ENCODE peak calls at places on chromosomes 11 and 22, in four cellular contexts. One of them, this sample, is unnamed.

GRCh38 chr11:24373516-24373915 is 123.3 kb upstream of the LUZP2 start:
- DNase-seq in K562: no peak
- DNase-seq in H1: no peak
- DNase-seq in HepG2: no peak
- DNase-seq in this sample: no peak

GRCh38 chr22:24875862-24876506 is 70.0 kb downstream of the SGSM1 start:
- DNase-seq in H1: peak; percentile 80
- DNase-seq in K562: peak; percentile 18
- DNase-seq in HepG2: no peak
- DNase-seq in this sample: peak; percentile 29

GRCh38 chr11:80841716-80842115 is 1400.9 kb upstream of the TENM4 start:
- DNase-seq in H1: no peak
- DNase-seq in K562: no peak
- DNase-seq in HepG2: no peak
- DNase-seq in this sample: no peak

GRCh38 chr11:46367244-46367915 is 14.1 kb upstream of the MDK start:
- DNase-seq in K562: peak; percentile 63
- DNase-seq in HepG2: peak; percentile 25
- DNase-seq in H1: peak; percentile 95
- DNase-seq in this sample: peak; percentile 43

GRCh38 chr11:111047376-111047775 is 198.1 kb upstream of the POU2AF2 start:
- DNase-seq in HepG2: no peak
- DNase-seq in K562: no peak
- DNase-seq in H1: peak; percentile 52
- DNase-seq in this sample: no peak

GRCh38 chr11:27317751-27318150 is 45.3 kb downstream of the CCDC34 start:
- DNase-seq in K562: peak; percentile 28
- DNase-seq in HepG2: no peak
- DNase-seq in H1: no peak
- DNase-seq in this sample: no peak

GRCh38 chr11:76803023-76803422 is 19.9 kb downstream of the TSKU start:
- DNase-seq in K562: no peak
- DNase-seq in H1: no peak
- DNase-seq in HepG2: no peak
- DNase-seq in this sample: no peak

GRCh38 chr11:45657496-45658260 is 7.7 kb downstream of the CHST1 start:
- DNase-seq in K562: no peak
- DNase-seq in H1: no peak
- DNase-seq in HepG2: no peak
- DNase-seq in this sample: no peak

GRCh38 chr11:111565111-111565720 is 24.7 kb downstream of the LAYN start:
- DNase-seq in H1: peak; percentile 72
- DNase-seq in HepG2: peak; percentile 39
- DNase-seq in K562: peak; percentile 62
- DNase-seq in this sample: peak; percentile 77

GRCh38 chr11:2445948-2446551 is 1.2 kb downstream of the KCNQ1 start:
- DNase-seq in HepG2: no peak
- DNase-seq in K562: no peak
- DNase-seq in H1: no peak
- DNase-seq in this sample: no peak

GRCh38 chr11:44950036-44950624 is 553 bp downstream of the TP53I11 start:
- DNase-seq in K562: no peak
- DNase-seq in HepG2: no peak
- DNase-seq in H1: peak; percentile 85
- DNase-seq in this sample: peak; percentile 26

GRCh38 chr11:65887723-65888162 is 528 bp downstream of the FIBP start:
- DNase-seq in K562: no peak
- DNase-seq in H1: no peak
- DNase-seq in HepG2: no peak
- DNase-seq in this sample: no peak

GRCh38 chr22:45423524-45423923 is 10.0 kb downstream of the RIBC2 start:
- DNase-seq in HepG2: no peak
- DNase-seq in H1: peak; percentile 10
- DNase-seq in K562: no peak
- DNase-seq in this sample: no peak
- TF ChIP-seq EZH2 in HepG2: no peak
- TF ChIP-seq EZH2 in H1: no peak
- TF ChIP-seq EZH2 in K562: no peak
- TF ChIP-seq EZH2 in this sample: no peak

GRCh38 chr11:14977481-14977880 is 5.3 kb upstream of the CALCA start:
- DNase-seq in K562: no peak
- DNase-seq in HepG2: no peak
- DNase-seq in H1: no peak
- DNase-seq in this sample: no peak

GRCh38 chr11:14972581-14973490 is 685 bp upstream of the CALCA start:
- DNase-seq in H1: no peak
- DNase-seq in HepG2: no peak
- DNase-seq in K562: no peak
- DNase-seq in this sample: no peak

GRCh38 chr11:14974021-14974698 is 2.0 kb upstream of the CALCA start:
- DNase-seq in K562: no peak
- DNase-seq in H1: peak; percentile 68
- DNase-seq in HepG2: no peak
- DNase-seq in this sample: peak; percentile 10

GRCh38 chr11:14973621-14974020 is 1.5 kb upstream of the CALCA start:
- DNase-seq in K562: no peak
- DNase-seq in H1: peak; percentile 63
- DNase-seq in HepG2: no peak
- DNase-seq in this sample: no peak

DNA sequence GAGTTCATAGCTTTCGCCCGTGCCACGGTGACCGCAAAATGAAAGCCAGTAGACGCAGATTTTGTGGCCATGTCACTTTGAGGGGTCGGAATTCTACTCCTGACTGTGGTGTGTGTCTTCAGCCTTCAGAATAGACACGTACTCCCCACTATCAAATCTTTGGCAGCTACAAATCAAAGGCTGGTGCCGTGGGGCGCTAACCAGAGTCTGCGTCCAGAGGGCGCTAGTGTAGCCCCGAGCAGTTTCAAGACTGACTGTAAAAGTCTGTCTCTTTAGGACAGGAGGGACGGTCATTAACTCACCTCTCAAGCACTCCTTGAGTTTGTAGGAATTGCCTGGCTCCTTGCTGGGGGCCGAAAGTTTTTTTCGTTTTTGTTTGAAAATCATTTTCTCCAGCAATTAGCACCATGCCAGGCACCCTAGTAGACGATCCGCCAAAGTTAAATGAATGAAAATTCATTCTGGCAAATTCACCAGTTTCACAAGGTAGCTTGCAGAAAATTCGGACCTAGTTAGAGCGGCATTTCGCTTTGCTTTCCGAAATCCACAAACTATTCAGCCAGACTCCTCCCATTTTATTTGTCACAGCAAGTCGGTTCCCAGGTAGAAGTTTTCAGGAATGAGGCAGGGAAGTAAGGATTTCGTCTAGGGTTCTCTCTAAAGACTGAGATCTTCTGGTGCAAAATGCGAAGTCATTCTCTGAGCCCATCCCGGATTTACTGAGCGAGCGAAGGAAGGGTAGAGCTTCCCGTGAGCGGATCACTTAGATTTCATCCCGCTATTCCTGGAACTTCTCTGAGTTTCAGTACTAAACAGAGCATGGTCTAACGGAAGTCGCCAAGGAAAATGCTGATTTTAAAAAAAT is 2.8 kb upstream of the CALCA start:
- DNase-seq in H1: peak; percentile 85
- DNase-seq in HepG2: peak; percentile 16
- DNase-seq in K562: peak; percentile 54
- DNase-seq in this sample: peak; percentile 52
- TF ChIP-seq CTCF in H1: peak; percentile 81
- TF ChIP-seq CTCF in HepG2: peak; percentile 70
- TF ChIP-seq CTCF in K562: peak; percentile 84
- TF ChIP-seq CTCF in this sample: peak; percentile 62

DNA sequence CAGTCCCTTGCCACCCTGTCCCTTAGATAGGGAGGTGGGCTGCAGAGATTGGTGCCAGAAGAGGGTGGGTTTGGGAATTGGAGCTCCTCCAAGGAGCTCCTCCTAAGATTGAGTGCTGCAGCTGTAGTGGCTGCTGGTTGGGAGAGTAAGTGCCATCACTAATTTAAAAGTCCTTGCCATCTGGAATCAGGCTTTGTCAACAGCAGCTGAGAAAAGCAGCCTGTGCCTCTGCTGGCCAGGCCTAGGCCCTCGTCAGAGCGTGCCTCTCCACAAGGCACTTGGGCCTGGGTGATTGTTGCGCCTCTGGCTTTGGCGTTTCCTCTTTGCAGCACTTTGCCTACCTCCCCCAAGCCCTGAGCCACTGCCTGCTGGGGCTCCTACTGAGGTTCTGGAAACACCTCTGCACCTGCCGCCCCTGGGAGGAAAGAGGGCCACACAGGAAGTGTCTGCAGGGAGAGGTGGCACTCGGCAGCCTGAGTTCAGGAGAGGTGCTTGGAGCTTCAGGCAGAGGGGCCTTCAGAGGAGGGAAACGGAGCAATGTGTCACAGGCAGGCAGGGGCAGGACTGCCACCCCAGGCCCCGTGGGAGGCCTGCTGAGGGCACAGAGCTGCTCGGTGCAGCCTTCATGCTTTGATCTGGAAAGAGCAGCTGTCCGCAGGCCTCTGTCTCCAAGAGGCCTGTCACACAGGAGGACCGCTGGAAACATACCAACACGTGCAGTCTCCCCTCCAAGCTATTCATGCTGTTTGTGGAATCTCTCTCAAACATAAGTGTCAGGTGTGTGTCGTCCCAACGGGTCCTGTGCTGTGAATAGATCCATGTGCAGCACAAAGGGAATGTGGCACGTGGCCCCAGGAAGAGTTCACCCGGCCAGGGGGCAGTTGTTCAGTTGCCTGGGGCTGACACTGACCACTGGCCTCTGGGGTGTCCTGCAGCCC is 61.6 kb upstream of the EMID1 start:
- DNase-seq in H1: peak; percentile 45
- DNase-seq in HepG2: no peak
- DNase-seq in K562: no peak
- DNase-seq in this sample: no peak
- TF ChIP-seq JUN in H1: no peak
- TF ChIP-seq JUN in HepG2: no peak
- TF ChIP-seq JUN in K562: no peak
- TF ChIP-seq JUN in this sample: no peak

DNA sequence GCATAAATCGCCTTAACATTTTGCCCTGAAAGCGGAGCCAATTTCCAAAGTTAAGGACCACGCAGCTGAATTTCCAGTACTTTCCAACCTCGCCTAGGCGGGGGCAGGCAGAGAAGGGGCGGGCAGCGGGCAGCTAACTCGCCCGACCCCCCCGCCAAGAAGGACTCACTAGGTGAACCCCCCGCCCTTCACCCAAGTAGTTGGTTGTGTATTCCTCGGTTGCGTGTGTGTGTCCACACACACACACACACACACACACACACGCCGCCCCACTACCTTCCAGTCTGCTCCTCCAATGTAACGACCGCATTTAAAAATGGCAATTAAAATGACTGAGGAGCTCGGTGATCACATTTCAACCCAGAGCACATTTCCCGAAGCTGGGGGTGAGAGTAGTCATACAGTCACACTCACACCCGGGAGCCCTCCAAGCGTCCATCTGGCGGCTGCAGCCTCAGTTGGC is 1.4 kb downstream of the TENM4 start:
- DNase-seq in K562: no peak
- DNase-seq in H1: no peak
- DNase-seq in HepG2: no peak
- DNase-seq in this sample: no peak
- TF ChIP-seq EZH2 in K562: no peak
- TF ChIP-seq EZH2 in H1: no peak
- TF ChIP-seq EZH2 in HepG2: peak; percentile 82
- TF ChIP-seq EZH2 in this sample: no peak

DNA sequence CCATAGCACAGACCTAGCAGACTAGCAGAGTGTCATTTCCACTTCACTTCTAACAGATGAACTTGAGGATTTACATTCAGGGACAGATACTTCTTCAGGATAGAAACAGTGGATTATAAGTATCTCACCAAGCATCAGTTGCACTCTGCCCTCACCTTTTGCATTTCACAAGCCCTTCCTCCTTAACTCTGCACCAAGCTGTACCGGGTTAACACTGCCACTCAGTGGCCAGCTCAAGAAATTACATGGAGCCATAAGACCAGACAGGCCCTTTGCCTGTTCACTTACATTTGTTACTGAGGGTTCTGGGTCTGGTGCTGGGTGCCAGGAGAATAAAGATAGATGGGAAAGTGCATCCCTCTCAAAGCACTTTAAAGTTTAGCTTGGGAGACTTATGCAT is 309.8 kb downstream of the SHANK2 start:
- DNase-seq in K562: peak; percentile 25
- DNase-seq in HepG2: peak; percentile 10
- DNase-seq in H1: peak; percentile 66
- DNase-seq in this sample: no peak
- TF ChIP-seq CTCF in K562: peak; percentile 50
- TF ChIP-seq CTCF in HepG2: peak; percentile 42
- TF ChIP-seq CTCF in H1: peak; percentile 47
- TF ChIP-seq CTCF in this sample: peak; percentile 31

DNA sequence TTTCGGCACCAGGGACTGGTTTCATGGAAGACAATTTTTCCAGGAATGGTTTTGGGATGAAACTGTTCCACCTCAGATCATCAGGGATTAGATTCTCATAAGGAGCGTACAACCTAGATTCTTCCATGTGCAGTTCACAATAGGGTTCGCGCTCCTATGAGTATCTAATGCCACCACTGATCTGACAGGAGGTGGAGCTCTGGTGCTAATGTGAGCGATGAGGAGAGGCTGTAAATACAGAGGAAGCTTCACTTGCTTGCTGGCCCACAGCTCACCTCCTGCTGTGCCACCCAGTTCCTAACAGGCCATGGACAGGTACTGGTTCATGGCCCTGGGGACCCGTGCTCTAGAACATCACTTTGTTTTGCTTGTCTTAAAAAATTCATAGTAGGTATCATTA is 41.8 kb upstream of the AMPD3 start:
- DNase-seq in H1: no peak
- DNase-seq in K562: no peak
- DNase-seq in HepG2: peak; percentile 28
- DNase-seq in this sample: peak; percentile 20
- TF ChIP-seq JUN in H1: no peak
- TF ChIP-seq JUN in K562: no peak
- TF ChIP-seq JUN in HepG2: no peak
- TF ChIP-seq JUN in this sample: no peak

GRCh38 chr11:30585892-30586250 is 282 bp downstream of the MPPED2 start:
- DNase-seq in HepG2: no peak
- DNase-seq in H1: no peak
- DNase-seq in K562: no peak
- DNase-seq in this sample: no peak

GRCh38 chr11:30585067-30585891 is 874 bp downstream of the MPPED2 start:
- DNase-seq in H1: peak; percentile 75
- DNase-seq in K562: no peak
- DNase-seq in HepG2: no peak
- DNase-seq in this sample: no peak

GRCh38 chr11:30581646-30582045 is 4.5 kb downstream of the MPPED2 start:
- DNase-seq in H1: no peak
- DNase-seq in K562: no peak
- DNase-seq in HepG2: no peak
- DNase-seq in this sample: no peak

GRCh38 chr11:30583505-30584280 is 2.5 kb downstream of the MPPED2 start:
- DNase-seq in HepG2: no peak
- DNase-seq in K562: no peak
- DNase-seq in H1: peak; percentile 57
- DNase-seq in this sample: no peak

GRCh38 chr11:30586251-30587144 is at the start of gene MPPED2:
- DNase-seq in K562: peak; percentile 11
- DNase-seq in H1: peak; percentile 88
- DNase-seq in HepG2: no peak
- DNase-seq in this sample: no peak
- TF ChIP-seq EZH2 in K562: no peak
- TF ChIP-seq EZH2 in H1: no peak
- TF ChIP-seq EZH2 in HepG2: no peak
- TF ChIP-seq EZH2 in this sample: no peak

This sample was measured in endothelial cell of umbilical vein.